ENCODE peak calls at places on chromosome 20, in seven cellular contexts. E is heart right ventricle, P is heart left ventricle, F is adrenal gland, A is hepatocyte, W is thoracic aorta, K is testis. J is an unnamed sample.

GRCh38 chr20:35597186-35597585 is 18.4 kb upstream of the SPAG4 start:
- DNase-seq in E (no peak), P (no peak), F (no peak), A (no peak), W (no peak), K (no peak), J (no peak)

GRCh38 chr20:61761453-61762207 is 304.1 kb downstream of the TAF4 start:
- DNase-seq in E (no peak), P (no peak), F (no peak), A (no peak), W (no peak), K (no peak), J (no peak)

GRCh38 chr20:18380908-18381529 is 85.8 kb downstream of the DZANK1 start:
- DNase-seq in E (no peak), P (no peak), F (no peak), A (no peak), W (no peak), K (no peak), J (no peak)

GRCh38 chr20:35017099-35017835 is 61.6 kb downstream of the MYH7B start:
- DNase-seq in E (no peak), P (no peak), F (no peak), A (no peak), W (no peak), K (no peak), J (no peak)

GRCh38 chr20:25865715-25866656 is 169.3 kb upstream of the ZNF337 start:
- DNase-seq in E (peak; percentile 87), P (peak; percentile 76), F (peak; percentile 82), A (peak; percentile 85), W (no peak), K (peak; percentile 82), J (no peak)

GRCh38 chr20:59670786-59671492 is 66.6 kb downstream of the PHACTR3 start:
- DNase-seq in E (no peak), P (no peak), F (no peak), A (no peak), W (no peak), K (no peak), J (no peak)

GRCh38 chr20:6142348-6142993 is 19.6 kb upstream of the FERMT1 start:
- DNase-seq in E (no peak), P (no peak), F (peak; percentile 68), A (peak; percentile 82), W (no peak), K (peak; percentile 71), J (peak; percentile 54)

GRCh38 chr20:50506270-50506579 is 4.0 kb upstream of the PTPN1 start:
- DNase-seq in E (no peak), P (no peak), F (no peak), A (no peak), W (no peak), K (no peak), J (no peak)

GRCh38 chr20:38583306-38583705 is 2.3 kb downstream of the ADIG start:
- DNase-seq in E (no peak), P (no peak), F (no peak), A (no peak), W (no peak), K (no peak), J (no peak)

GRCh38 chr20:63399596-63400375 is 38.6 kb upstream of the CHRNA4 start:
- DNase-seq in E (no peak), P (no peak), F (no peak), A (no peak), W (no peak), K (no peak), J (no peak)
- TF ChIP-seq CTCF in E (no peak), P (no peak), F (no peak), A (no peak), W (no peak), K (no peak), J (no peak)

DNA sequence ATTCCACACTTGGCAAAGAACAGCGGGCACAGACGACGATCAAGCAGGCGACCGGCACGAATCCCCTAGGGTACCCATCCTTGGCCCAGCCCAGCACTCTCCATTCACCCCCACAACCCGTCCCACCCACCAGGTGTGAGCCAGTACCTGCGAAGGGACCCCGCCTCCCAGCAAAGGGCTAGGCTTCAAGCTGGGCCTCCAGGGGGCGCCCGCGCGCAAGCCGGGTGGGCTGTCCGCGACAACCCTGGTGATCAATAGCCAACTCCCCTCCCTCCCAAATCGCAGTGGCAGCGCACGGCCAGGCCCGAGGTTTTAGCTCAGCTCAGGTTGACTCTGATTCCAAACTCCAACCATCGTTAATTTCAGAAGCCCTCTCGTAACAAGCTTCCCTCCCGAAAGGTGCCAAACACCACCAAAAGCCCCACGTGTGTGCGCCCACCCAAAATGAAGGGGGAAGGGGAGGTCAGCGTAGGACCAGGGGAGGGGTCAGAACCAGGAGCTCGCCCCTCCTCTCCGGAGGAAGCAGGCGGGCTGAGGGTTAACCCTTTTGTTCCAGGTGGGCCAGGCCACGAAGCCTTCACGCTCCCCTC is 2.1 kb downstream of the SALL4 start:
- DNase-seq in E (peak; percentile 57), P (peak; percentile 27), F (peak; percentile 67), A (peak; percentile 90), W (no peak), K (peak; percentile 87), J (no peak)
- H3K4me3 ChIP-seq in E (peak overlapping the region; percentile 41), P (peak overlapping the region; percentile 40), F (no peak overlapping the region), A (peak overlapping the region; percentile 86), W (peak overlapping the region; percentile 67), K (peak overlapping the region; percentile 43), J (peak overlapping the region; percentile 48)

GRCh38 chr20:23612385-23612784 is 6.7 kb upstream of the CST9 start:
- DNase-seq in E (no peak), P (no peak), F (no peak), A (no peak), W (no peak), K (no peak), J (no peak)
- TF ChIP-seq CTCF in E (no peak), P (no peak), F (no peak), A (no peak), W (no peak), K (no peak), J (no peak)

DNA sequence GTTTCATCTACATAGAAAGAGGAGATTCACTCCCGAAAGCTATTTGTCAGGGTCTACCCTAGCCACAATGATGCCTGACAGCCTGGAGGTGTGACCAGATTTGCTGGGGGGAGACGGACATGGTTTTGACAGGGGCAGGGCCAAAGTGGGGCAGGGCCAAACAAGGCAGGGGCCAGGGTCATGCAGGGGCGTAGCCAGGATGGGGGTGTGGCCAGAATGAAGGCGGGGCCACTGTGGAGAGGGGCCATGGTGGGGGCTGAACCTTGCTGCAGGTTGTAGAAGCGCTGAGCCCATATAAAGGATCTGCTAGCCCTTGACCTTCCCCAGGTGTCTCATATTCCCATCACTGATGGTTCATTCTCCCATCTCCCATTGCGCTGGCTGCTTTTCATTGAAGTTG is 184.1 kb upstream of the SULF2 start:
- DNase-seq in E (no peak), P (no peak), F (no peak), A (no peak), W (no peak), K (no peak), J (no peak)
- H3K4me3 ChIP-seq in E (no peak overlapping the region), P (no peak overlapping the region), F (no peak overlapping the region), A (no peak overlapping the region), W (no peak overlapping the region), K (no peak overlapping the region), J (no peak overlapping the region)

DNA sequence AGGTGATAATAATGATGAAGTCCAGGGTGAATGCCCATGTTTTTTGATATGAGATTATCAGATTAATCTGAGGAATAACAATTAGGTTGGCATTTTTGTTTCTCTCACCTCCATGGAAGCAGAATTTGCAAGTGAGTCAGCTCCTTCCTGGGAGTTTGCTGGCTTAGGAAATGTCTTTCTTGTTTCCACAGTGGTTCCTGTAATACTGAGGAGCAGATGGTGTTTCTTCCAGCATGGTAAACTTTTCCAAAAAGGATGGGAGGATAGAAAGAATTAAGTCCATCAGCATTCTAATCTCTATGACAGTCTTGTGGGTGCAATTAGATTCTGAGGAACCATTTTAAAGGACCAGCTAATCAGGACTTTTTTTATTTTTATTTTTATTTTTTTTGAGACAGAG is 40.5 kb downstream of the SNAP25 start:
- DNase-seq in E (no peak), P (no peak), F (no peak), A (no peak), W (no peak), K (no peak), J (no peak)
- TF ChIP-seq CTCF in E (no peak), P (no peak), F (no peak), A (no peak), W (no peak), K (no peak), J (no peak)

J was measured in HFF-Myc.